ENCODE peak calls at places on chromosomes 12 and 14, in four cellular contexts. A is neural progenitor cell, Q is hepatocyte, C is GM23338. Z is an unnamed sample.

GRCh38 chr14:103868242-103868897 is 21.0 kb upstream of the PPP1R13B start:
- DNase-seq in C (no peak), Q (no peak), A (no peak), Z (no peak)

GRCh38 chr12:110373025-110373876 is 30.3 kb downstream of the ANAPC7 start:
- DNase-seq in A (no peak), Q (no peak), C (no peak), Z (no peak)

GRCh38 chr14:101475468-101476257 is 85.6 kb upstream of the DIO3 start:
- DNase-seq in A (no peak), Q (peak), C (no peak), Z (peak)

GRCh38 chr12:48788852-48789775 is at the start of gene ADCY6:
- DNase-seq in A (peak), Q (peak), C (peak), Z (peak)

GRCh38 chr12:98757455-98757854 is 112.4 kb downstream of the APAF1 start:
- DNase-seq in Q (no peak), C (no peak), A (no peak), Z (no peak)

GRCh38 chr12:113467154-113467513 is 4.5 kb downstream of the LHX5 start:
- DNase-seq in C (peak), Q (no peak), A (no peak), Z (no peak)

GRCh38 chr14:50920482-50921225 is 23.6 kb downstream of the PYGL start:
- DNase-seq in Q (no peak), A (peak), C (peak), Z (peak)

GRCh38 chr12:5577239-5577638 is 145.3 kb downstream of the NTF3 start:
- DNase-seq in Q (no peak), C (no peak), A (peak), Z (no peak)

GRCh38 chr14:55938249-55938791 is 179.9 kb upstream of the PELI2 start:
- DNase-seq in Q (peak), A (no peak), C (no peak), Z (peak)

GRCh38 chr12:26659930-26660329 is 173.1 kb downstream of the ITPR2 start:
- DNase-seq in C (no peak), Q (no peak), A (no peak), Z (no peak)

GRCh38 chr14:93962701-93963601 is 13.4 kb downstream of the ASB2 start:
- DNase-seq in C (no peak), Q (no peak), A (no peak), Z (no peak)

GRCh38 chr12:123134265-123134664 is 16.6 kb downstream of the PITPNM2 start:
- DNase-seq in C (no peak), Q (no peak), A (no peak), Z (peak)

GRCh38 chr14:90426663-90427062 is 29.8 kb downstream of the CALM1 start:
- DNase-seq in A (no peak), C (no peak), Q (no peak), Z (no peak)

GRCh38 chr12:92753976-92754885 is 51.4 kb downstream of the PLEKHG7 start:
- DNase-seq in A (no peak), C (no peak), Q (no peak), Z (peak)

GRCh38 chr12:16939871-16940306 is 333.9 kb upstream of the LMO3 start:
- DNase-seq in Q (peak), A (peak), C (peak), Z (peak)
- TF ChIP-seq EZH2phosphoT487 in Q (no peak), A (no peak), C (no peak), Z (no peak)

DNA sequence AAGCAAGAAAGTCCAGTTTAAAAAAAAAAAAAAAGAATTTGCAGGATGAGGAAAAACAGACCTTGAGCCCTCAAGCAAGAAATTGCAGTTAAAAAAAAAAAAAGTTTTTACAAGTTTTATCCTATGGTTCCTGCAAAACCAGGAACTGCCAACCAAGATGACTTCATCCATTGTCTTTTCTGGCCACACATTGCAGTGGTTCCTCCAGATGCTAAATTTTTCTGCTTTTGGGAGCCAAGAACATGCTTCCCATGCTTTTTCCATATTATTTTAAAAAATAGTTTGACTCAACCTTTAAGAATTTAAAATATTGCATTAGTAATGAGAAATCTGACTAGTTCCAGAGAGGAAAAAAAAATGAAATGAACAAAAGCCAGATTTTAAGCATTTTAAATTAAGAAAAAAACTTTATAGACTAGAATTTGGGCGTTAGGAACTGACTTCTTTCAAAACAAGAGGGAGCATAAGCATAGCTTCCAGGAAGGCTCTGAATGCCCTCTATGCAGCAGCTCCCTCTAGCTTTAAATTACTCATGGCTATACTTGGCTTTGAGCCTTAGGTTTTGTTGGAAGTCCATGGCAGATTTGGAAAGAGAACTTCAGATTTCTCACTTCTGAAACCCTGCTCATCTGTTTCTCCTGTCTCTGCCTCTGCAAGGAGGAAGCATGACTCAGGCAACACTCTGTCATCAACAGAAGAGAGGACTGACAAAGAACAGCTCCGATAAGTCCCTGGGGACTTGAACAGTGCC is 124.5 kb downstream of the GPR65 start:
- DNase-seq in A (no peak), C (peak), Q (peak), Z (peak)
- H3K27ac ChIP-seq in A (no peak), C (no peak), Q (peak), Z (peak)

DNA sequence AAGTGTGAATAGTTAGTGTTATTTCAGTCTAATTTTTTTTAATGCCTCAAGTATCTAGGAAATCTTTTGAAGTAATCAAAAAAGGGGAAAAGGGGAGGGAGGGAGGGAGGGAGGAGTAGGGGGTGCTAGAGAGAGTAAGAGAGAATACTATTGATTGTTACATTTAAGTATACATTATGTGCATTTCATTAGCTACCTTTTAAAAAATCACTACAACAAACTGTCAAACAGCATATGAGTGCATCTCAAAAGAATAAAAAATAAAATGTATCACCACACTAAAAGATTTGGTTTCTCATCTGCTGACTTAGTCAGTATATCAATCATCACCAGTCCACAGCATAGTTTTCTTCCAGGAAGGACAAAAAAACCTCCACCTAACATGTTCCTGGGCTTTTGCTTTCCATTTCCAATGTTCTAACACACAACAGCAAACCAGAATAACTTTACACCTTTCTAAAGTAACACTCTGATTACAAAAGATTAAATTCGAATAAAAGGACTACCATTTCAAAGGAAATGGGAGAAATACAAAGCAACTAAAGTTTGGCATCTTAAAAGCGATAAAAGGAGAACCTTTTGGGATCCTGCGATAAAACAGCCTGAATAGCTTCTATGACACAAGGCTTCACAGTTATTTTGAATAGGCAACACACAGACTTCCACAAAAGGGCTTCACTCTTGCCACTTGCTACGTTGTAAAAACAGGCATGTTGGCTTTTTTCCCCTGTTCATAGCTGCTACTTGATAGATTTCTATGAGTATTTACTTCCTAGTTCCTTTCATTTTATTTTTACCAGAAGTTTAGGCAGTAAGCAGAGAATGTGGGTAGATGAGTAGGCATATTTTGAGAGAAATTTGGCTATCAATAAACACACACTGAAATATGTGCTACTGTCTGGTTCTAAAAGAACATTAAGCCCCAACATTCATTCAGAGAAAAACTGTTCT is 160.9 kb downstream of the EPS8 start:
- DNase-seq in A (no peak), Q (peak), C (no peak), Z (no peak)
- H2AFZ ChIP-seq in A (peak), Q (peak), C (no peak), Z (no peak)

DNA sequence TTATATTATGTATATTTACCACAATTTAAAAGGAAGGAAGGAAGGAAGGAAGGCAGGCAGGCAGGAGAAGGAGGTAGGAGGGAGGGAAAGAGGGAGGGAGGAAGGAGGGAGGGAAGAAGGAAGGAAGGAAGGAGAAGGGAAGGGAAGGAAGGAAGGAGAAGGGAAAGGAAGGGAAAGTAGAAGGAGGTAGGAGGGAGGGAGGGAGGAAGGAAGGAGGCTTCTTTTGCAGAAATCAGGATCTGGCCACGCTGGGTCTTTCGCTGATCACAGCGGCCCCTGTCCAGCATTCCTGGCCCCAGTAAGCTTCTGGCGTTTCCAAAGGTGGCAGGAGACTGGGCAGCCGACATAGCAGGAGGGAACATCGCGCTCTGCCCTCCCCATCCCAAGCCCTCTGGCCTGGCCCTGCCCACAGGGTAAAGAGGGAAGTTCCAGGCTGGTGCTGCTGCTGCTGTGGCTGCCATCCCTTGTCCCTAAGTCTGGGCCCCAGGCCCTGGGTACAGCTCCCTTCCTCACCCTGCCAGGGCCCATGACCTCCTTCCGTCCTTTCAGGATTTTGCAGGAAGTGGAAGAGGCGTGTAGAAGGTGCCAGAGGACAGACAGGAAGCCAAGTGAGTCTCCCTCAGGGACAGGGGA is 14.5 kb upstream of the NCOR2 start:
- DNase-seq in C (no peak), Q (no peak), A (no peak), Z (no peak)
- TF ChIP-seq EZH2phosphoT487 in C (no peak), Q (no peak), A (no peak), Z (no peak)

GRCh38 chr14:105015905-105016304 is 5.0 kb downstream of the CDCA4 start:
- DNase-seq in Q (no peak), C (no peak), A (no peak), Z (no peak)
- H3K27ac ChIP-seq in Q (no peak), C (no peak), A (peak), Z (no peak)

GRCh38 chr14:22386924-22387775 is 201.9 kb downstream of the DAD1 start:
- DNase-seq in A (peak), Q (peak), C (peak), Z (peak)
- H2AFZ ChIP-seq in A (peak), Q (no peak), C (peak), Z (peak)

Z was measured in PC-3.